ENCODE peak calls at places on chromosomes 16 and 17, in seven cellular contexts. One of them, this sample, is unnamed.

GRCh38 chr17:65535777-65536572 is 25.5 kb downstream of the AXIN2 start:
- DNase-seq in right lobe of liver: no peak
- DNase-seq in cardiac muscle cell: no peak
- DNase-seq in fibroblast of lung: no peak
- DNase-seq in AG04450: no peak
- DNase-seq in tibial artery: no peak
- DNase-seq in GM23248: peak; percentile 38
- DNase-seq in this sample: peak; percentile 63

GRCh38 chr17:52157603-52158449 is 688 bp downstream of the CA10 start:
- DNase-seq in tibial artery: no peak
- DNase-seq in right lobe of liver: peak; percentile 16
- DNase-seq in GM23248: no peak
- DNase-seq in cardiac muscle cell: no peak
- DNase-seq in fibroblast of lung: no peak
- DNase-seq in AG04450: no peak
- DNase-seq in this sample: no peak

GRCh38 chr16:86195863-86196630 is 297.1 kb downstream of the IRF8 start:
- DNase-seq in cardiac muscle cell: peak; percentile 35
- DNase-seq in right lobe of liver: no peak
- DNase-seq in fibroblast of lung: no peak
- DNase-seq in GM23248: no peak
- DNase-seq in AG04450: no peak
- DNase-seq in tibial artery: no peak
- DNase-seq in this sample: no peak

GRCh38 chr16:84780977-84781376 is 38.8 kb upstream of the CRISPLD2 start:
- DNase-seq in right lobe of liver: no peak
- DNase-seq in AG04450: no peak
- DNase-seq in fibroblast of lung: no peak
- DNase-seq in tibial artery: no peak
- DNase-seq in cardiac muscle cell: no peak
- DNase-seq in GM23248: no peak
- DNase-seq in this sample: no peak

GRCh38 chr16:14405611-14406537 is 224.2 kb downstream of the PARN start:
- DNase-seq in tibial artery: peak; percentile 73
- DNase-seq in right lobe of liver: peak; percentile 47
- DNase-seq in GM23248: peak; percentile 61
- DNase-seq in AG04450: no peak
- DNase-seq in fibroblast of lung: no peak
- DNase-seq in cardiac muscle cell: no peak
- DNase-seq in this sample: no peak

GRCh38 chr16:46950009-46950408 is 23.5 kb downstream of the DNAJA2 start:
- DNase-seq in fibroblast of lung: no peak
- DNase-seq in GM23248: no peak
- DNase-seq in right lobe of liver: no peak
- DNase-seq in AG04450: no peak
- DNase-seq in tibial artery: no peak
- DNase-seq in cardiac muscle cell: no peak
- DNase-seq in this sample: no peak

GRCh38 chr16:81443688-81444447 is 740 bp upstream of the CMIP start:
- DNase-seq in cardiac muscle cell: no peak
- DNase-seq in GM23248: no peak
- DNase-seq in tibial artery: peak; percentile 76
- DNase-seq in right lobe of liver: peak; percentile 67
- DNase-seq in fibroblast of lung: no peak
- DNase-seq in AG04450: no peak
- DNase-seq in this sample: no peak

GRCh38 chr16:66740533-66740932 is 10.9 kb downstream of the DYNC1LI2 start:
- DNase-seq in GM23248: peak; percentile 73
- DNase-seq in right lobe of liver: no peak
- DNase-seq in tibial artery: no peak
- DNase-seq in cardiac muscle cell: no peak
- DNase-seq in AG04450: no peak
- DNase-seq in fibroblast of lung: peak; percentile 43
- DNase-seq in this sample: peak; percentile 50

GRCh38 chr17:70105641-70106040 is 30.6 kb downstream of the KCNJ16 start:
- DNase-seq in right lobe of liver: no peak
- DNase-seq in GM23248: no peak
- DNase-seq in tibial artery: no peak
- DNase-seq in AG04450: no peak
- DNase-seq in fibroblast of lung: no peak
- DNase-seq in cardiac muscle cell: no peak
- DNase-seq in this sample: no peak

GRCh38 chr17:16512011-16512410 is 20.0 kb upstream of the LRRC75A start:
- DNase-seq in AG04450: no peak
- DNase-seq in fibroblast of lung: no peak
- DNase-seq in right lobe of liver: no peak
- DNase-seq in GM23248: no peak
- DNase-seq in cardiac muscle cell: no peak
- DNase-seq in tibial artery: peak; percentile 2
- DNase-seq in this sample: no peak

GRCh38 chr16:67544329-67544841 is 15.8 kb downstream of the RIPOR1 start:
- DNase-seq in fibroblast of lung: no peak
- DNase-seq in GM23248: no peak
- DNase-seq in right lobe of liver: no peak
- DNase-seq in tibial artery: no peak
- DNase-seq in cardiac muscle cell: no peak
- DNase-seq in AG04450: no peak
- DNase-seq in this sample: no peak

DNA sequence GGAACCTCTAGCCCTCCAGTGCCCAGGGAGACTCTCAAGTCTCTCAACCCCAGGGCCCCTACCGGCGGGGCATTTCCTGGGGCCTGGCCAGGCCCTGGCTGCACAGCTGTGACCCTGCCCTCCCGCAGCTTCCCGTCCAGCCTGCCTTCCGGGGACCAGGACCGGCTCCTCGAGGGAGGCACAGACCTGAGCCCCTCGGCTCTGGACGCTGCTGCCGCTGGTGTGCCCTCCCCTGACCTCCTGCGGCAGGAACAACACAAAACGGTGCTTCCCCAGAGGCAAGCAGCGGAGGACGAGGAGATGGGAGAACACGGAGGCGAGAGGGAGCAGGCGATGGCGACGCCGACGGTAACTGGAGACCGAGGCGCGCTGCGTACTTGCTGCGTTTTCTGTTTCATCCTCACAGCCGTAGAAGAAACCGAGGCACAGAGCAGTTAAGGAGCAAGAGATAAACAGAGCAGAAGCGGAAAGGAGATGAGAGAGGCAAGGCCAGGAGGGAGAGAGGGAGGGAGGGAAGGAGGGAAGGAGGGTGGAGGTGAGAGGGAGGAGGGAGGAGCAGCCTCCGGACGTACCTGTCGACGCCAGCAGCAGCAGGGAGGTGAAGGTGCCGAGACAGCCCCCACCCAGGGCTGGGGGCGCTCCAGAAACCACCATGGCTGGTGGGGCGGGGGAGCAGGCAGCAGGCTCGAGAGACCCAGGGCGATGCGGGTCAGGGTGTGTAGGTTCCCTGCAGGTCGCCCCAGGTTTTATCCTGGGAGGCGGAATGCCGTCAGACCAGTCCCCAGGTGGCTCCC is at the start of gene PRSS22:
- DNase-seq in cardiac muscle cell: no peak
- DNase-seq in GM23248: peak; percentile 25
- DNase-seq in right lobe of liver: no peak
- DNase-seq in AG04450: no peak
- DNase-seq in fibroblast of lung: no peak
- DNase-seq in tibial artery: peak; percentile 41
- DNase-seq in this sample: no peak
- H3K4me3 ChIP-seq in cardiac muscle cell: no peak within 1 kb of the TSS
- H3K4me3 ChIP-seq in GM23248: no peak within 1 kb of the TSS
- H3K4me3 ChIP-seq in right lobe of liver: no peak within 1 kb of the TSS
- H3K4me3 ChIP-seq in AG04450: peak within 1 kb of the TSS; percentile 23
- H3K4me3 ChIP-seq in fibroblast of lung: peak within 1 kb of the TSS; percentile 22
- H3K4me3 ChIP-seq in tibial artery: no peak within 1 kb of the TSS
- H3K4me3 ChIP-seq in this sample: peak within 1 kb of the TSS; percentile 18

GRCh38 chr17:50540485-50541401 is 6.2 kb upstream of the SPATA20 start:
- DNase-seq in fibroblast of lung: no peak
- DNase-seq in right lobe of liver: peak; percentile 20
- DNase-seq in cardiac muscle cell: no peak
- DNase-seq in AG04450: no peak
- DNase-seq in tibial artery: no peak
- DNase-seq in GM23248: no peak
- DNase-seq in this sample: no peak
- H3K4me3 ChIP-seq in fibroblast of lung: no peak overlapping the region
- H3K4me3 ChIP-seq in right lobe of liver: no peak overlapping the region
- H3K4me3 ChIP-seq in cardiac muscle cell: no peak overlapping the region
- H3K4me3 ChIP-seq in AG04450: no peak overlapping the region
- H3K4me3 ChIP-seq in tibial artery: no peak overlapping the region
- H3K4me3 ChIP-seq in GM23248: peak overlapping the region; percentile 70
- H3K4me3 ChIP-seq in this sample: no peak overlapping the region

DNA sequence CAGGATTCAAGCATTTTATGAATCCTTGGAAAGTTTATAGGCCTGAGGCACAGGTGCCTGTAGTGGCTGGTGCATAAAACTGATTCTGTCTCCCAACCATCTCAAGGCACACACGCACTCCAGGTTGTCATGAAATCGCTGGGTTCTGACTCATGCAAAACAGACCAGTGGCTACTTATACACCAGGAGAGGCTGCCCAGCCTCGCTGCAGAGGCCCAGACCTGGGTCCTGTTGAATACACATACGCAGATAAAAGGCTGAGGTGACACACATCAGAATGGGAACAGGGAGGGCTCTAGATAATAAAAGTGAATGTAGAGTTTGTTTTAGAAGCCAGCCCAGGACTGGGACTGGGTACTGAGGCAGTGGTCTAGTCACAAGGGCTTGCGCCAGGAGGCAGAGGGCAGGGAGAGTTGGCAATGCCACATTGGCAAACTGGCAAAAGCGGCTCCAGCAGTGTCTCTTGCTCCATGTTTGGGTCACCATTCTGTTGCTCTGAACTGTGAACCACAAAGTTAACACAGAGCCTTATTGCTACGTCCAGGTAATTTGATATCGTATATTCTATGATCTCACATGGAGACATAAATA is 13.6 kb downstream of the OR1D5 start:
- DNase-seq in fibroblast of lung: no peak
- DNase-seq in cardiac muscle cell: no peak
- DNase-seq in GM23248: peak; percentile 24
- DNase-seq in right lobe of liver: no peak
- DNase-seq in tibial artery: no peak
- DNase-seq in AG04450: no peak
- DNase-seq in this sample: no peak
- H3K4me3 ChIP-seq in fibroblast of lung: peak overlapping the region; percentile 80
- H3K4me3 ChIP-seq in cardiac muscle cell: peak overlapping the region; percentile 49
- H3K4me3 ChIP-seq in GM23248: peak overlapping the region; percentile 89
- H3K4me3 ChIP-seq in right lobe of liver: peak overlapping the region; percentile 59
- H3K4me3 ChIP-seq in tibial artery: peak overlapping the region; percentile 55
- H3K4me3 ChIP-seq in AG04450: no peak overlapping the region
- H3K4me3 ChIP-seq in this sample: peak overlapping the region; percentile 91

DNA sequence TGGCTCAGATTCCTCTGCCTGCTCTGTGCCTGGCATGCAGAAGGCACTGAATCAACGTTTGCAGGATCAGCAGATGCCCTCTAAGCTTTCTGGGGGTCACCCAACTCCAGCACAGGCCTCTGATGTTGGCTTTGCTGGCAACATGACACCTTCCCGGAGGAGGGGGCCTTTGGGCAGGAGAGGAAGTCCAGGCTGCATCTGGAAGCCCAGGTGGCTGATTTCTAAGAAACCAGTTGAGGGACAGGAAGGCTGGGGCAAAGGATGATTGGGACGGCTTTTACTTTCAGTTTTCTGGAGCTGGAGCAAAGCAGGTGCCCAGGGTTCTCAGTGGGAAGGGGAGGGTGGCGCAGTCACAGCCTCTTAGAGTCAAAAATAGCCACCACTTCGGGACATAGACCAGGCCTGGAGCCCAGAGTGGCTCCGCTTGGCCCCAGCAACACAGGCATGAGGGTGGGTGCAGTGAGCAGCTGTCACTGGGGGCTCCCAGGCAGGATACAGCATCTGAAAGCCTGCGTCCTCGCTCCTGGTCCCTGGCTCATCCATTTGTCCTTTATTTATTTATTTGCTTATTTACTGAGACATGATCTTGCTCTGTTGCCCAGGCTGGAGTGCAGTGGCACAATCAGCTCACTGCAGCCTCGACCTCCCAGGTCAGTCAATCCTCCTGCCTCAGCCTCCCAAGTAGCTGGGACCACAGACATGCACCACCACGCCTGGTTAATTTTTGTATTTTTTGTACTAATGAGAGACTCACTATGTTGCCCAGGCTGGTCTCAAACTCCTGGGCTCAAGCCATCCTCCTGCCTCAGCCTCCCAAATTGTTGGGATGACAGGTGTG is 15.1 kb downstream of the SOCS1 start:
- DNase-seq in GM23248: no peak
- DNase-seq in AG04450: no peak
- DNase-seq in right lobe of liver: no peak
- DNase-seq in cardiac muscle cell: no peak
- DNase-seq in tibial artery: no peak
- DNase-seq in fibroblast of lung: no peak
- DNase-seq in this sample: no peak
- H3K4me3 ChIP-seq in GM23248: no peak overlapping the region
- H3K4me3 ChIP-seq in AG04450: no peak overlapping the region
- H3K4me3 ChIP-seq in right lobe of liver: no peak overlapping the region
- H3K4me3 ChIP-seq in cardiac muscle cell: no peak overlapping the region
- H3K4me3 ChIP-seq in tibial artery: no peak overlapping the region
- H3K4me3 ChIP-seq in fibroblast of lung: no peak overlapping the region
- H3K4me3 ChIP-seq in this sample: no peak overlapping the region

GRCh38 chr17:32569171-32570080 is 82.6 kb downstream of the CDK5R1 start:
- DNase-seq in fibroblast of lung: no peak
- DNase-seq in GM23248: peak; percentile 78
- DNase-seq in right lobe of liver: no peak
- DNase-seq in cardiac muscle cell: no peak
- DNase-seq in AG04450: no peak
- DNase-seq in tibial artery: no peak
- DNase-seq in this sample: no peak
- H3K4me3 ChIP-seq in fibroblast of lung: no peak overlapping the region
- H3K4me3 ChIP-seq in GM23248: no peak overlapping the region
- H3K4me3 ChIP-seq in right lobe of liver: no peak overlapping the region
- H3K4me3 ChIP-seq in cardiac muscle cell: no peak overlapping the region
- H3K4me3 ChIP-seq in AG04450: no peak overlapping the region
- H3K4me3 ChIP-seq in tibial artery: no peak overlapping the region
- H3K4me3 ChIP-seq in this sample: no peak overlapping the region